ENCODE peak calls at places on chromosome 20, in four cellular contexts. U is HepG2, S is K562, C is H1. Y is an unnamed sample.

GRCh38 chr20:32551693-32552092 is 33.4 kb downstream of the NOL4L start:
- DNase-seq in C (no peak), S (no peak), U (peak), Y (no peak)

GRCh38 chr20:51029556-51029955 is 6.6 kb upstream of the KCNG1 start:
- DNase-seq in C (no peak), U (no peak), S (no peak), Y (no peak)

GRCh38 chr20:17857639-17858449 is 110.8 kb downstream of the SNX5 start:
- DNase-seq in C (no peak), S (no peak), U (no peak), Y (no peak)

GRCh38 chr20:63496404-63497120 is 2.3 kb downstream of the EEF1A2 start:
- DNase-seq in U (no peak), C (no peak), S (no peak), Y (no peak)

GRCh38 chr20:4519530-4519929 is 202.2 kb upstream of the PRND start:
- DNase-seq in U (no peak), C (no peak), S (peak), Y (peak)

GRCh38 chr20:34948030-34948429 is 7.6 kb downstream of the GSS start:
- DNase-seq in C (no peak), S (no peak), U (no peak), Y (no peak)

GRCh38 chr20:62772618-62772993 is 23.7 kb upstream of the MRGBP start:
- DNase-seq in C (no peak), S (no peak), U (no peak), Y (no peak)

GRCh38 chr20:33296206-33296605 is 13.2 kb downstream of the BPIFB1 start:
- DNase-seq in S (no peak), U (no peak), C (no peak), Y (no peak)

GRCh38 chr20:9246731-9247130 is 177.8 kb downstream of the PLCB4 start:
- DNase-seq in S (no peak), U (no peak), C (no peak), Y (no peak)

GRCh38 chr20:59163641-59164530 is at the start of gene ZNF831:
- DNase-seq in S (no peak), C (no peak), U (no peak), Y (no peak)

GRCh38 chr20:25020901-25021301 is 28.4 kb upstream of the APMAP start:
- DNase-seq in S (no peak), C (no peak), U (no peak), Y (no peak)

GRCh38 chr20:11766961-11767360 is 150.7 kb upstream of the BTBD3 start:
- DNase-seq in S (no peak), C (peak), U (no peak), Y (no peak)

GRCh38 chr20:17706632-17707031 is 6.9 kb downstream of the BANF2 start:
- DNase-seq in U (no peak), S (no peak), C (no peak), Y (no peak)

GRCh38 chr20:64063389-64064144 is 569 bp downstream of the TCEA2 start:
- DNase-seq in C (no peak), U (no peak), S (peak), Y (no peak)

GRCh38 chr20:61303675-61304074 is 51.6 kb downstream of the CDH4 start:
- DNase-seq in U (no peak), S (no peak), C (no peak), Y (no peak)

GRCh38 chr20:61979090-61979489 is 86.6 kb downstream of the TAF4 start:
- DNase-seq in S (no peak), U (no peak), C (no peak), Y (no peak)

GRCh38 chr20:24598346-24598745 is 128.9 kb downstream of the SYNDIG1 start:
- DNase-seq in S (no peak), U (no peak), C (no peak), Y (no peak)

GRCh38 chr20:13113731-13114130 is 105.0 kb downstream of the SPTLC3 start:
- DNase-seq in U (no peak), S (no peak), C (no peak), Y (no peak)

GRCh38 chr20:6855074-6855473 is 87.6 kb downstream of the BMP2 start:
- DNase-seq in U (no peak), S (no peak), C (no peak), Y (no peak)

DNA sequence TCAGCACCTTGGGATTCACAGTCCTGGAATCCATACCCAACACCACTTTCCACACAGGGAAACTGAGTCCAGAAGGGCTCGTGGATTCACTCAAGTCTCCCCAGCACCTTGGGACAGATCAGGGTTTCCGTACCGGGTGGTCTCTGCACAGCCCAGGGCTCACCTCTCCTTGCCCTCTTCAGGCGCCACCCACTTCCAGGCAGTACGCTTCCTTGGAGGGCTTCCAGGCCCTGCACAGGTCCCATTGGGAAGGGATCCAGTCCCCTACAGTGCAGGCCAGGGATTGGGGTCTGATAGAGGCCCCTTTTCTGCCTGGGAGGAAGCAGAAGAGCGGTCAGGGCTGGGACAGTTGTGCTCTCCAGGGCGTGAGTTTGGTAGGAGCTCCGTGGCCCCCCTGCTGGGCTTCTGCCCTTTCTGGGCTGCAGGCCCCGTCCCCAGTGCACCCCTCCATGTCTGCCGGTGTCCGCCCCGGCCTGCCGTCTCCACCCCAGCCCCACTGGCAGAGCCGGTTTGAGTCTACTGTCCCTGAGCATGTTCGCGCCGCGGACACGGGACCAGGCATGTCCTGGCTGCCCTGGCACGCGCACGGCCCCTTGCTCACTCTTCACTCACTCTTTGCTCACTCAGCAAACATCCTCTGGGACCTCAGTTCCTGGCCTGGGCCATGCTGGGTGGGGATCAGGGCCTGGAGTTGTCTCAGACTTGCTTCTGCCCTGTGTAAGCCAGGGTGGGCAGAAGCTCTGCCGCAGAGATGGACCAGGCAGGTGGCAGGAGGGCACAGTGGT is 12.6 kb downstream of the SRC start:
- DNase-seq in C (no peak), U (no peak), S (no peak), Y (no peak)
- TF ChIP-seq POLR2A in C (no peak), U (no peak), S (no peak), Y (no peak)

GRCh38 chr20:44182135-44182765 is 4.7 kb downstream of the JPH2 start:
- DNase-seq in U (no peak), S (no peak), C (no peak), Y (no peak)

GRCh38 chr20:44181611-44182010 is 5.4 kb downstream of the JPH2 start:
- DNase-seq in C (no peak), S (no peak), U (no peak), Y (no peak)

GRCh38 chr20:44183282-44183681 is 3.7 kb downstream of the JPH2 start:
- DNase-seq in S (no peak), C (no peak), U (no peak), Y (no peak)

GRCh38 chr20:44182863-44183262 is 4.1 kb downstream of the JPH2 start:
- DNase-seq in U (no peak), C (no peak), S (no peak), Y (no peak)

DNA sequence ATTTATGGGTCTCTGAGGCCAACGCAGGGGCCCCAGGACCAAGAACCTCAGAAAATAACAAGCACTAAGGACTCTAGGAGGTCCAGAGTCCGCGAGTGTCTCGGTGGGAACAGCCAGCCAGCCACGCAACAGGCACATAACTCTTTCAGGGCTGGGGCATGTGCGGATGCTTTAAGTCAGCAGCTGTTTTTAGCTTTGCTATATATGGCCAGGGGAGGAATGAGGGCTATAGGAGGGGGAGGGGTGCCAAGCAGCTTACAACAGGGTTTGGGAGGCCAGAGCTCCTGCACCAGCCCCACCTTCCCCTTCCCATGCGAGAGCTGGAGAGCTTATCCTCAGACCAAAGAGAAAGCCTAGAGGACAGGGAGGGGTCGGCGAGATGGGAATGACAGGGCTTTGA is 6.2 kb downstream of the JPH2 start:
- DNase-seq in C (peak), U (no peak), S (no peak), Y (no peak)
- TF ChIP-seq POLR2AphosphoS5 in C (no peak), U (no peak), S (no peak), Y (no peak)

DNA sequence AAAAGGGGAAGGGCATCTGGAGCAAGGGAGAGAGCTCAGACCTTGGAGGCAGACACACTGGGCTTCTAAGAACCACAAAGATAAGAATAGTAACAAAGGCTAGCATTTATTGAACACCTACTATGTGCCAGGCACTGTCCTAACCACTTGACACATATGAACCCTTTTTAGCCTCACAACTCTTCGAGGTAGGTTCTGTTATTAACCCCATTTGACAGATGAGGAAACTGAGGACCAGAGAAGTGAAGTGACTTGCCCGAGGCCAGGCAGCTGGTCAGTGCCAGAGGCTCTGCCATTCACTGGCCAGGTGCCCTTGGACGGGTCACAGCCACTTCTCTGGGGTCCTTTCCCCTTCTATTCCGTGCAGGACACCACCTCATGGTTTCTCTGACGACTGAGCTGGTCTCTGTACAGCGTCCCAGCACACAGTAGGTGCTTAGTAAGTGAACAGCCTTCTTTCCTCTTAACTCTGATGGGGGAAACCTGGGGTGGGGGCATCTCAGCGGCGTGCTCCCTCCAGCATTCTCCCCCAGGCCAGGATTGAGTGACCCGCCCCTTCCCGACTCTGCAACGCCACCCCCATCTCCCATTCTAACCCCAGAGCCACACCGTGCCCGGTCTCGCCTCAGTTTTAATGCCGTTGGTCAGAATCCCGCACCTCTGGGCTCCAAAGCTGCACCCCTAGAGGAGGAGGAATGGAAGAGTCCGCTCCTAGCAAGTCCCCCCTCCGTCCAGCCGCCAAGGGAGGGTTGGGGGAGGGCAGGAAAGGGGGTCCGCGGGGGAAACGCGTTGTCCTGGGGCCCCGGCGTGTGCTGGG is 55.7 kb downstream of the CD40 start:
- DNase-seq in U (no peak), C (no peak), S (no peak), Y (no peak)
- TF ChIP-seq TAF1 in U (peak), C (no peak), S (no peak), Y (no peak)

DNA sequence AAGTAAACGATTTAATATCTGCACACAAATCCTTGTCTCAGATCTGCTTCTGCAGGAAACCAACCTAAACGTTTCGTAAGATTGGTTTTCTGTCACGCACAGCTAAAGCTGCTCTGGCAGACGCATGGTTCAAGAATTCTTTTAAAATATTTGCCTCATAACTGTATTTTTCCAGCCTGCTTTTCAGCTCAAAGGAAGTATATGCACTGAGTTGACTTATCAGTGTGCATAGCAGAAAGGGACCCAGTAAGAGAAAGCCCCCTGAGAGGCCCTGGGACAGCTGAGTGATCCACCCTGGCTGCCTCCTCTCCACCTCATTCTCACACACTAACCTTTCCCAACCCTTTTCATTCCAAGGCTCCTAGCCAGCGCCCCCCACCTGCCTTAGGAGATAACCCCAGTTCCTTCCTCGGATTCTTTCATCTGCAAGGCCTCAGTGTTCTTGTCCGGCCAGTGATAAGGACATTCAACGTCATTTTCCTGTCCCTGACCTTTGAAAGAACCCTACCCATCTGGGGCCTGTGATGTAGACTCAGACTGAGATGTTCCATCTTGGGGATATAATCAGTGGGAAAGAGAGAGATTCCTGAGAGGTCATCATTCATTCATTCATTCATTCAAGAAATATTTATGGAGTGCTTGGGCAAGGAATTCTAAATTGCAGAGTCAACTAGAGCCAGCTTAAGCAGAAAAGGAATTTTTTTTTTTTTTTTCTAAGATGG is 22.4 kb upstream of the SLC9A8 start:
- DNase-seq in U (peak), S (peak), C (no peak), Y (no peak)
- TF ChIP-seq POLR2A in U (no peak), S (no peak), C (no peak), Y (no peak)

GRCh38 chr20:48339147-48339985 is 488.4 kb downstream of the PREX1 start:
- DNase-seq in S (peak), C (no peak), U (no peak), Y (no peak)
- TF ChIP-seq POLR2AphosphoS5 in S (no peak), C (no peak), U (no peak), Y (no peak)

GRCh38 chr20:47124235-47124717 is 229.6 kb downstream of the EYA2 start:
- DNase-seq in U (no peak), C (no peak), S (no peak), Y (no peak)

GRCh38 chr20:47126374-47126705 is 230.2 kb downstream of the ZMYND8 start:
- DNase-seq in U (no peak), S (no peak), C (no peak), Y (no peak)

GRCh38 chr20:47125553-47126373 is 230.7 kb downstream of the ZMYND8 start:
- DNase-seq in U (no peak), S (no peak), C (no peak), Y (no peak)

GRCh38 chr20:47127986-47128385 is 228.5 kb downstream of the ZMYND8 start:
- DNase-seq in U (no peak), S (no peak), C (no peak), Y (no peak)

DNA sequence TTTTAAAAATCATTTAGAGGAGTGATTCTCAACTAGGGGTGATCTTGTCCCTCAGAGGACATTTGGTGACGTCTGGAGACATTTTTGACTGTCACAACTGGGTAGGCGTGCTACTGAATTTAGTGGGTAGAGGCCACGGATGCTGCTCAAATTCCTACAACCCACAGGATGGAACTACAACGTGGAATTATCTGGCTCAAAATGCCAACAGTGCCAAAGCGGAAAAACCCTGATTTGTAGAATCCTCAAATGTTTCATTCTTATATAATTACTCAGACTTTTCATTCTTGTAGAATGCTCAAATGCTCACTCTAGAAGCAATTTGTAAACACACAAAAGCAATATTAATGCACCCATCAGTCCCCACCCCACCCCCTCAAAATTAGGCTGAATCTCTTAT is 229.8 kb downstream of the ZMYND8 start:
- DNase-seq in S (no peak), U (no peak), C (no peak), Y (no peak)
- TF ChIP-seq TAF1 in S (no peak), U (no peak), C (no peak), Y (no peak)

GRCh38 chr20:45346851-45347250 is 1.4 kb downstream of the SDC4 start:
- DNase-seq in U (no peak), C (no peak), S (no peak), Y (no peak)

GRCh38 chr20:45343445-45343866 is 4.8 kb downstream of the SDC4 start:
- DNase-seq in S (peak), U (peak), C (no peak), Y (no peak)

GRCh38 chr20:45346291-45346718 is 1.9 kb downstream of the SDC4 start:
- DNase-seq in S (peak), U (no peak), C (no peak), Y (no peak)

GRCh38 chr20:45343867-45344721 is 4.1 kb downstream of the SDC4 start:
- DNase-seq in U (peak), C (no peak), S (peak), Y (no peak)

DNA sequence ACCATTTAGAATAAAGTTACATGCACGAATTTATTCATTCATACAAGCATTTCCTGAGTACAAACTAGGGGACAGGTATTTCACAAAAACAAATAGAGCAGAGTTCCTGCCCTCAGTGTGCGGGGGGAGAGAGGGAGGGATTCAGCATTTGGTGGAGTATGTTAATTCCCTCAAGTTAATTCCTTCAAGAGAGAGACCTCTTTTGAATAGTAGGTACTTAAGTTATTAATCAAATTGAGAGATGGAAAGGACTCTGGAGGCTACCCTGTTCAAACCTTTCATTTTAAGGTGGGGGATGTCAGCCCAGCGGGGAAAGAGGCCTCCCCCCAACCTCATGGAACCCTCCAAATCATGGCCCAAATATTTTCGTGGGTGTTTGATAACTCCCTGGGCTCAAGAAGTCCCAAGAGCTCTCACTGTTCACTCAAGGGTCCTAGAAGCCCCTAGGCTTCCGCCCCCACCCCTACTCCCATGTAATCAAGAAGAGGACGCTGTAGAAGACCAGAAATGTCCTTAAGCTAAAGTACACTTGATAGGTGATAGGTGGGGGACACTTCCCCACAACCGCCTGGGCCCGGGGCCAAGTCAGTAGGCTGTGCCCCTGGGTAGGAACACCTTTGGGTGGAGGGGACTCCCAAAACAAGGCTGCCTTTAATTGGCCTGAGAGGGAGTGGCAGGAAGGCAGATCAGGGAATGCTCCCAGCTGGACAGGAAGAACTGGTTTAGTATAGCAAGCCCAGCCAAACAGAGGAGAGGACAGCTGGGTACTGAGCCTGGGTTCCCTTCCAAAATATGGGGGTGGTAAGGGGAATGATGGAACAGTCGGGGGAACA is 2.9 kb downstream of the SDC4 start:
- DNase-seq in S (no peak), U (no peak), C (no peak), Y (no peak)
- TF ChIP-seq POLR2A in S (no peak), U (no peak), C (no peak), Y (no peak)

GRCh38 chr20:44728835-44729342 is 13.7 kb downstream of the CCN5 start:
- DNase-seq in U (no peak), S (no peak), C (no peak), Y (no peak)
- TF ChIP-seq POLR2AphosphoS5 in U (no peak), S (no peak), C (no peak), Y (no peak)

GRCh38 chr20:2859330-2860121 is 13.8 kb upstream of the PTPRA start:
- DNase-seq in S (no peak), U (no peak), C (no peak), Y (no peak)
- TF ChIP-seq TAF1 in S (no peak), U (no peak), C (no peak), Y (no peak)

Y was measured in GM12892.